ENCODE peak calls at places on chromosomes 7 and 10, in eight cellular contexts. A, E, P, I, O, C, Q and K are unnamed samples.

GRCh38 chr7:28179081-28180030 is 1.2 kb downstream of the JAZF1 start:
- DNase-seq in A (peak), E (peak), P (peak), I (peak), O (no peak), C (peak), Q (peak), K (peak)

GRCh38 chr10:7475954-7476353 is 65.1 kb upstream of the SFMBT2 start:
- DNase-seq in A (no peak), E (no peak), P (no peak), I (no peak), O (no peak), C (no peak), Q (no peak), K (no peak)

GRCh38 chr7:39069046-39069445 is 91.3 kb downstream of the POU6F2 start:
- DNase-seq in A (no peak), E (no peak), P (no peak), I (no peak), O (no peak), C (no peak), Q (no peak), K (no peak)

GRCh38 chr7:138207555-138207971 is 131.3 kb downstream of the AKR1D1 start:
- DNase-seq in A (no peak), E (no peak), P (no peak), I (no peak), O (no peak), C (no peak), Q (no peak), K (no peak)

GRCh38 chr7:105940111-105940510 is 23.0 kb upstream of the CDHR3 start:
- DNase-seq in A (no peak), E (no peak), P (no peak), I (no peak), O (no peak), C (no peak), Q (no peak), K (no peak)

GRCh38 chr7:13988765-13989137 is 715 bp downstream of the ETV1 start:
- DNase-seq in A (peak), E (peak), P (no peak), I (peak), O (no peak), C (peak), Q (no peak), K (peak)

GRCh38 chr7:32161708-32162107 is 91.5 kb upstream of the PDE1C start:
- DNase-seq in A (no peak), E (peak), P (no peak), I (peak), O (no peak), C (peak), Q (no peak), K (peak)

GRCh38 chr7:2242541-2243482 is 786 bp downstream of the NUDT1 start:
- DNase-seq in A (no peak), E (peak), P (no peak), I (peak), O (peak), C (peak), Q (no peak), K (peak)